ENCODE peak calls at places on chromosomes 5 and 9, in eight cellular contexts. F is adrenal gland; I is IMR-90; O is A549; D is neuronal stem cell; J is right atrium auricular region; X is CD8-positive, alpha-beta T cell; G is heart left ventricle. R is an unnamed sample.

GRCh38 chr9:97528529-97529230 is 27.2 kb downstream of the TMOD1 start:
- DNase-seq in F (no peak), I (no peak), O (no peak), D (no peak), J (no peak), X (no peak), G (no peak), R (no peak)

GRCh38 chr5:86878250-86878649 is 260.5 kb downstream of the COX7C start:
- DNase-seq in F (no peak), I (no peak), O (no peak), D (no peak), J (no peak), X (no peak), G (no peak), R (no peak)

GRCh38 chr5:21031001-21031400 is 1043.0 kb upstream of the CDH18 start:
- DNase-seq in F (no peak), I (no peak), O (no peak), D (no peak), J (no peak), X (no peak), G (no peak), R (no peak)

GRCh38 chr5:56909294-56910122 is at the start of gene SETD9:
- DNase-seq in F (peak; percentile 99), I (peak; percentile 96), O (peak; percentile 87), D (peak; percentile 97), J (peak; percentile 96), X (peak; percentile 85), G (peak; percentile 99), R (peak; percentile 91)

GRCh38 chr5:33010851-33011250 is 299.7 kb downstream of the NPR3 start:
- DNase-seq in F (no peak), I (peak; percentile 74), O (no peak), D (no peak), J (no peak), X (no peak), G (no peak), R (no peak)

GRCh38 chr5:21159526-21160059 is 1171.6 kb upstream of the CDH18 start:
- DNase-seq in F (no peak), I (no peak), O (no peak), D (no peak), J (no peak), X (no peak), G (no peak), R (no peak)

GRCh38 chr9:136484153-136485048 is 1.6 kb upstream of the SEC16A start:
- DNase-seq in F (peak; percentile 46), I (no peak), O (no peak), D (no peak), J (no peak), X (no peak), G (peak; percentile 46), R (no peak)

GRCh38 chr9:92611621-92612275 is 58.2 kb downstream of the IPPK start:
- DNase-seq in F (no peak), I (no peak), O (no peak), D (no peak), J (no peak), X (no peak), G (no peak), R (no peak)

GRCh38 chr9:135579356-135579755 is 17.8 kb downstream of the PAEP start:
- DNase-seq in F (no peak), I (no peak), O (no peak), D (no peak), J (no peak), X (no peak), G (no peak), R (no peak)

GRCh38 chr5:65137631-65138030 is 344.1 kb downstream of the ADAMTS6 start:
- DNase-seq in F (no peak), I (peak; percentile 26), O (no peak), D (no peak), J (no peak), X (no peak), G (no peak), R (no peak)

GRCh38 chr9:137679249-137679648 is 60.4 kb downstream of the EHMT1 start:
- DNase-seq in F (no peak), I (no peak), O (no peak), D (no peak), J (no peak), X (no peak), G (no peak), R (no peak)

GRCh38 chr5:10691826-10692785 is 68.9 kb downstream of the DAP start:
- DNase-seq in F (no peak), I (peak; percentile 66), O (no peak), D (no peak), J (no peak), X (no peak), G (no peak), R (no peak)

GRCh38 chr5:144102361-144102760 is 68.1 kb downstream of the YIPF5 start:
- DNase-seq in F (no peak), I (peak; percentile 50), O (no peak), D (no peak), J (no peak), X (no peak), G (no peak), R (no peak)

GRCh38 chr9:98647236-98647635 is 61.5 kb downstream of the GABBR2 start:
- DNase-seq in F (no peak), I (no peak), O (no peak), D (no peak), J (no peak), X (no peak), G (no peak), R (no peak)

GRCh38 chr9:114171500-114171899 is 16.2 kb downstream of the COL27A1 start:
- DNase-seq in F (no peak), I (no peak), O (no peak), D (no peak), J (no peak), X (no peak), G (no peak), R (no peak)

GRCh38 chr9:87256973-87257372 is 240.7 kb upstream of the DAPK1 start:
- DNase-seq in F (no peak), I (peak; percentile 44), O (no peak), D (no peak), J (no peak), X (no peak), G (no peak), R (no peak)

GRCh38 chr9:136331030-136331429 is 3.7 kb downstream of the GPSM1 start:
- DNase-seq in F (no peak), I (no peak), O (no peak), D (no peak), J (no peak), X (no peak), G (no peak), R (no peak)

GRCh38 chr9:86098793-86099694 is at the start of gene GOLM1:
- DNase-seq in F (peak; percentile 52), I (peak; percentile 60), O (peak; percentile 56), D (peak; percentile 63), J (no peak), X (no peak), G (peak; percentile 35), R (no peak)

DNA sequence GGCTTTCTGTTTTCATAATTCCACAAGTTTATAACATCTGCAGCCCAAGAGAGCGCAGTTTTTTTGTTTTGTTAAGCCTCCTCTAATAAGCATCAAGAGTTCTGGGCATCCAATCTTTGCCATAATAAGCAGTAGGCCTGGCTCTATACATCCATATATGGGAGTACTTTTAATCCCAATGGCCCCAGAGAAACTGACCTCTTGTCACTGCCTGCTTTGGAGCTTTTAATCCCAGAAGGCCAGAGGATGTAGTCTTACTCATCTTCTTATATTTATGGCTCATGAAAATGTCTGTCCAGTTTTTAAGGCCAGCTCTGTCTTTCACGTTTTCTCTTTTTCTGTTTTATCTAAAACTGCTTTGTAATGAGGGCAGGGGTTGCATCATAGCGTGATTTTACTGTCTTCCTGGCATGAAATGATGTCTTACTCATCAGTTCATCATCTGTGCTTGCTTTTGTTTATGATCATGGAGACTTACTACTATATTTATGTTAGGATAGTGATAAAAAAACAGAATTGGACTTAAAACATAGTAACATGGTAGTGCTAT is 1094.8 kb downstream of the MAT2B start:
- DNase-seq in F (no peak), I (peak; percentile 86), O (no peak), D (no peak), J (no peak), X (no peak), G (no peak), R (no peak)
- H3K27ac ChIP-seq in F (no peak overlapping the region), I (peak overlapping the region; percentile 81), O (no peak overlapping the region), D (no peak overlapping the region), J (no peak overlapping the region), X (no peak overlapping the region), G (no peak overlapping the region), R (no peak overlapping the region)

GRCh38 chr9:93636667-93637066 is 60.3 kb downstream of the PHF2 start:
- DNase-seq in F (no peak), I (no peak), O (no peak), D (no peak), J (no peak), X (no peak), G (no peak), R (no peak)

GRCh38 chr9:93635186-93636107 is 59.1 kb downstream of the PHF2 start:
- DNase-seq in F (no peak), I (no peak), O (no peak), D (no peak), J (no peak), X (no peak), G (no peak), R (no peak)

GRCh38 chr9:93636172-93636661 is 59.8 kb downstream of the PHF2 start:
- DNase-seq in F (no peak), I (no peak), O (no peak), D (no peak), J (no peak), X (no peak), G (no peak), R (no peak)

GRCh38 chr9:93640027-93640426 is 63.6 kb downstream of the PHF2 start:
- DNase-seq in F (no peak), I (no peak), O (no peak), D (no peak), J (no peak), X (no peak), G (no peak), R (no peak)

GRCh38 chr9:93637886-93638285 is 61.5 kb downstream of the PHF2 start:
- DNase-seq in F (no peak), I (no peak), O (no peak), D (no peak), J (no peak), X (no peak), G (no peak), R (no peak)
- H3K27ac ChIP-seq in F (no peak overlapping the region), I (no peak overlapping the region), O (no peak overlapping the region), D (no peak overlapping the region), J (no peak overlapping the region), X (no peak overlapping the region), G (no peak overlapping the region), R (no peak overlapping the region)

DNA sequence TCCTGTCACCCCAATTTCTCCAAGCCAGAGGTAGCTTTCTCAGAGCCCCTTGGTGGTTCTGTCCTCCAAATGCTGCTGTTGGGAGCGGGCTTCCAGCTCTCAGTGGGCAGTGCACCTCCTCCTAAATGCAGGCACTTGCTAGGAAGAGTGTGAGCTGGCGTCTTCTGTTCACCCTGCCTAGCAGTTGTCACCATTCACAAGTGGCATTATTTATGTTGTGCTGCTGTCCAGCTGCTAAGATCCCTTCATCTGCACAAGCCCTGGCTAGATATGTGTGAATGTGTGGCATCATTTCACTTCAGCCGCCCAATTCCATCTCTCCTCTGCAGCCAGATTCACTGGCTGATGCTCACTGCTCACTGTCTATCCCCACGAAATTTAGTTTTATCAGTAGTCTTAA is 43.7 kb downstream of the SLC36A1 start:
- DNase-seq in F (no peak), I (no peak), O (no peak), D (no peak), J (peak; percentile 38), X (no peak), G (no peak), R (no peak)
- H3K27ac ChIP-seq in F (no peak overlapping the region), I (no peak overlapping the region), O (no peak overlapping the region), D (no peak overlapping the region), J (no peak overlapping the region), X (no peak overlapping the region), G (no peak overlapping the region), R (no peak overlapping the region)

GRCh38 chr5:72108200-72109050 is 1.1 kb downstream of the MAP1B start:
- DNase-seq in F (peak; percentile 60), I (peak; percentile 67), O (peak; percentile 61), D (peak; percentile 82), J (peak; percentile 72), X (no peak), G (peak; percentile 82), R (no peak)
- H3K27ac ChIP-seq in F (peak overlapping the region; percentile 29), I (peak overlapping the region; percentile 86), O (peak overlapping the region; percentile 96), D (peak overlapping the region; percentile 97), J (peak overlapping the region; percentile 95), X (no peak overlapping the region), G (peak overlapping the region; percentile 87), R (peak overlapping the region; percentile 88)

R was measured in esophagus squamous epithelium.